ENCODE peak calls at places on chromosomes 2 and 18, in four cellular contexts. Z, U, K and R are unnamed samples.
A peak's percentile ranks its signal among the peaks of the same experiment; 100 is the strongest.

GRCh38 chr2:189252991-189253680 is 73.6 kb upstream of the COL5A2 start:
- DNase-seq in Z (no peak), U (no peak), K (no peak), R (peak; percentile 26)

GRCh38 chr2:55111570-55112228 is 61.4 kb upstream of the RTN4 start:
- DNase-seq in Z (peak; percentile 74), U (no peak), K (peak; percentile 51), R (peak; percentile 49)

GRCh38 chr2:140601801-140602200 is 1529.0 kb downstream of the LRP1B start:
- DNase-seq in Z (no peak), U (no peak), K (no peak), R (no peak)

GRCh38 chr18:57803119-57803969 is at the start of gene ATP8B1:
- DNase-seq in Z (peak; percentile 78), U (peak; percentile 95), K (peak; percentile 22), R (peak; percentile 86)

GRCh38 chr18:12038082-12038660 is 55.5 kb upstream of the ANKRD62 start:
- DNase-seq in Z (no peak), U (peak; percentile 74), K (no peak), R (no peak)

GRCh38 chr2:181430406-181431199 is 26.6 kb upstream of the ITGA4 start:
- DNase-seq in Z (no peak), U (no peak), K (no peak), R (peak; percentile 13)

GRCh38 chr2:239462671-239463506 is 62.1 kb upstream of the HDAC4 start:
- DNase-seq in Z (no peak), U (peak; percentile 20), K (no peak), R (no peak)

GRCh38 chr2:29014811-29015414 is 33.8 kb downstream of the TOGARAM2 start:
- DNase-seq in Z (no peak), U (no peak), K (no peak), R (no peak)

GRCh38 chr2:190501231-190501630 is 33.3 kb downstream of the NEMP2 start:
- DNase-seq in Z (no peak), U (no peak), K (no peak), R (no peak)

GRCh38 chr2:18926633-18927524 is 337.5 kb upstream of the NT5C1B start:
- DNase-seq in Z (no peak), U (no peak), K (no peak), R (no peak)

DNA sequence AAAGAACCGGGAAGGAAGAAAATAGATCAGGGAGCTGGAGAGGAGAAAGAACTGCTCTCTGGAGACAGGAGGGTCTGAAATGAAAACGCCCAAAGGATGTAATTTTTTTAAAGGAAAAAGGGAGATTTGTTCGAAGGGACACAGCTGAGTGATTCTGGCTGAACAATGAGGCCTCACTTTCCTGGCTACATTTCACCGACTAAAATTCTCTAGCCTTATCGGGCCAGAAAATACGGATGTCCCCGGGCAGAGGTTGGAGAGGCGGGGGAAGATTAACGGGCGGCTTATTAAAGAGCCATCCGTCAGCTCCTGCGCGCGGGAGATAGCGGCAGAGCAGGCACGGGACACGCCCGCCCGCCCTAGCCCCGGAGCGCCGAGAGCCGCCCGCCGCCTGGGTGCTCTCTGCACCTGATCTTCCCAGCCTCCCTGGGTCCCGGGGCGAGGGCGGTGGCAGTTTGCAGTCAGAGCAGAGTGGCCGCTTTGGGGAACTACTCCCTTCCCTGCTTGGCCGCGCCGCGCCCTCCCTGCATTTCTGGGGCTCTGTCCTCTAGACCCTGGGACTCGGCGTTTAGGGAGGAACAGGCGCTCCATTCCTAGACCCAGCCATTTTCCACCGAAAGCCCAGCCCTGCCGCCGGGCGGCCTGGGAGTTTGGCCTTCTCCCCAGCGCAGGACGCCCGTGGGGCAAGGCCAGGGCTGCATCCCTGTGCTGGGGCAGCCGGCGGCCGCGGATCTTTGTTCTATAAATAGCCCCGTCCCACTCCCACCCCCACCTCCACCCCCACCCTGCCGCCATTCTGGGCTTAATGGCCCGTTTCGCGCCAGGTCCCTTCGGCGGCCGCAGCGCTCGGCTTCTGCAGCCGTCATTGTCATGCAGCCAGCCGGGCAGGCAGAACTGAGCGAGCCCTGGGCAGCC is 6.5 kb downstream of the GAD1 start:
- DNase-seq in Z (no peak), U (peak; percentile 77), K (peak; percentile 66), R (no peak)
- TF ChIP-seq EZH2 in Z (no peak), U (peak; percentile 40), K (no peak), R (peak; percentile 67)

DNA sequence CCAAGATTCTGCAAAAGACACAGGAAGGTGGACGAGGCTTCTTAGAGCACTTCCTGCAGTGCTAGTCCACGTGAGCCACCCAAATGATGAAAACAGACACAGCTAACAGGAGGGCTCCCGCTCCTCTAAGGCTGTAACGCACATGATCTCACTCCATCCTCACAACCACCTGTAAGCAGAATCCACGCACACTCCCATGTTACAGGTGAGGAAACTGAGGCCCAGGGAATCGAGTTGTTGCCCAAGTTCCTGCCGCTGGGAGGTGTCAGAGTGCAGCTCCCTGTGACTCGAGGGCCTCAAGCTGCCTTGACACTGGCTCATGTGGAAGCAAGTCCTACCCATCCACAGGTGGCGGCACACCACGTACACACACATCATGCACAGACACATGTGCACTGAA is 4.4 kb downstream of the DNMT3A start:
- DNase-seq in Z (no peak), U (no peak), K (no peak), R (no peak)
- TF ChIP-seq POLR2A in Z (no peak), U (no peak), K (no peak), R (no peak)

DNA sequence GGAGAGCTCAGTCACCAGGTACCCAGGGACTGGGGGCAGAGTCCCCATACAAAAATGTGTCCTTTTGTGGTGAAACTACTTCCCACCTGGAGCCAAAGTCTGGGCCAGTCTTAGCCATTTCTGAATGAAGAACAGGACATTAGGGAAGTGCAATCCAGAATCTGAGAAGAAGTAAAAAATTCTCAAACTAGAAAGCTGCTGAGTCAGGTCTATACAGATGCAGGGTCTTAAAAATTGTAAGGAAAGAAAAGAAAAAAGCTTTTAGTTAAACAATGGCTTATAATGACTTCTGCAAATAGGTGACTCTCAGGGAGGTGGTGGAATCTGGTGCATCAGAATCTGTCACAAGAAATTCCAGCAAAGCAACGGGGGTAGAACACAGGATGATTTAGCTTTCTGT is 13.5 kb downstream of the ZBTB7C start:
- DNase-seq in Z (no peak), U (no peak), K (no peak), R (no peak)
- H3K9ac ChIP-seq in Z (no peak overlapping the region), U (no peak overlapping the region), K (no peak overlapping the region), R (no peak overlapping the region)

DNA sequence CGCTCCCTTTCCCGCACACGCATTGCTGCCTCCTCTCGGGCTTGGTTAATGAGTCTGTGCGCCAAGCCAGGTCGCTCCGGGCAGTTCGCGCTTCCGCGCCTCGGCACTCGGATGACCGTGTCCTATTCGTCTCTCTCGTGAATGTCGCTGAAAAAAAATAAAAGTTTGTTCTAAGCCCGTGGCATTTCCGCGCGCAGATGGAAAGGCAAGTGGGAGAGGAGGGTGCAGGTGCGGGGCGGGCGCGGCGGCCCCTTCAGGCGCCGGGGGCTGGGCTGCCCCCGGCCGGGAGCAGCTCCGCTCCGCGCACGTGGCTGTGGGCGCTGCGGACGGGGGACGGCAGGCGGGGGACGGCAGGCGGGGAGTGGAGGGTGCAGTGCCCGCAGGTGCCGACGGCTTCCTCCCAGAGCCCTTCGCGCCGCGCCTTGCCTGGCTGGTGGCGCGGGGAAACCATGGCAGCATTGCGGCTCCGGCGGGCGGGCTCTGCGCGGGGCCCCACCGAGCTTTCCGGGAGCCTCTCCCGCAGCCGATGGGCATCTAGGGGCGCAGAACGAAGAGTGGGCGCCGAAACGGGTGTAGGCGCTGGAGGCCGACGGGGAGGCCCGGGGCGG is 159.6 kb upstream of the SIX2 start:
- DNase-seq in Z (no peak), U (peak; percentile 69), K (no peak), R (peak; percentile 36)
- TF ChIP-seq EZH2 in Z (no peak), U (peak; percentile 85), K (no peak), R (no peak)

GRCh38 chr2:164840930-164841718 is 499 bp downstream of the COBLL1 start:
- DNase-seq in Z (peak; percentile 46), U (peak; percentile 79), K (peak; percentile 15), R (peak; percentile 83)
- TF ChIP-seq POLR2A in Z (peak; percentile 30), U (peak; percentile 31), K (no peak), R (no peak)

DNA sequence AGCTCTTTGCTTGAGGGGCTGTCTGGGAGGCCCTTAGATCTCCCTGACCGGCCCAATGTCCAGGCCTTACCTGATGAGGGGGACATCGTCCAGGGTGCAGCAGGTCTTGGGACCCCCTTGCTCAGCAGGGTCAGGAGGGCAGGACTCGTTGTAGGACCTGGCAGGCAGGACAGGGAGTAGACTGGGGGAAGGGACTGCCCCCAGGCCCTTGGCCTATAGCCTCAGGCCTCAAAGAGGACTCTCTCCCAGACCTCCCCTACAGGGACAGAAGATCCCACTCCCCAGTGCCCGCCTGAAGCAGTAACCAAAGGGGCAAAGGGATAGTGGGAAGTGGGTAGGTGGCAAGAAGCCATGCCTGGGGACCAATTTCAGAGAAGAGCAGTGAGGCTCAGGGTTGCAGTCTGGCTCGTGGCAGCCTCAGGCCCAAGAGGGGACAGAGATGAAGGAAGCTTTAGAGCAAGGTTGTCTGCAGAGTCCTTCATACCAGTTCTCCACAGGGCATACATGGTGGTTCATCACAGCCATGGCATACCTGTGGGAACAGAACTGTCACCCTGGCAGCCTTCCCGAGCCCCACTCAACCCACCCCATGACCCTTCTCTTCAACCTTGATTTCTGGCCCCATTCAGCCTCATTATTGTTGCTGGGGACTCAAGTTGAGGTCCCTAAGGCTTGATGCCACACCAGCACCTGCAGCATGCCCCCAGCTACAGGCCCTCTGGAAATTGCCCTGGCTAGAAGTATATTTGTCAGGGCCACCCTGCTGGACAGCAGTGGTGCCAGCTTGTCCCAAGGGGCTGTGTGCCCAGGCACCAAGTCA is 1.3 kb downstream of the TMEM150A start:
- DNase-seq in Z (no peak), U (no peak), K (no peak), R (no peak)
- H3K9ac ChIP-seq in Z (peak overlapping the region; percentile 63), U (no peak overlapping the region), K (peak overlapping the region; percentile 96), R (no peak overlapping the region)

GRCh38 chr2:176105078-176105726 is 1.9 kb upstream of the HOXD11 start:
- DNase-seq in Z (no peak), U (peak; percentile 67), K (no peak), R (no peak)
- TF ChIP-seq EZH2 in Z (no peak), U (peak; percentile 78), K (no peak), R (no peak)

DNA sequence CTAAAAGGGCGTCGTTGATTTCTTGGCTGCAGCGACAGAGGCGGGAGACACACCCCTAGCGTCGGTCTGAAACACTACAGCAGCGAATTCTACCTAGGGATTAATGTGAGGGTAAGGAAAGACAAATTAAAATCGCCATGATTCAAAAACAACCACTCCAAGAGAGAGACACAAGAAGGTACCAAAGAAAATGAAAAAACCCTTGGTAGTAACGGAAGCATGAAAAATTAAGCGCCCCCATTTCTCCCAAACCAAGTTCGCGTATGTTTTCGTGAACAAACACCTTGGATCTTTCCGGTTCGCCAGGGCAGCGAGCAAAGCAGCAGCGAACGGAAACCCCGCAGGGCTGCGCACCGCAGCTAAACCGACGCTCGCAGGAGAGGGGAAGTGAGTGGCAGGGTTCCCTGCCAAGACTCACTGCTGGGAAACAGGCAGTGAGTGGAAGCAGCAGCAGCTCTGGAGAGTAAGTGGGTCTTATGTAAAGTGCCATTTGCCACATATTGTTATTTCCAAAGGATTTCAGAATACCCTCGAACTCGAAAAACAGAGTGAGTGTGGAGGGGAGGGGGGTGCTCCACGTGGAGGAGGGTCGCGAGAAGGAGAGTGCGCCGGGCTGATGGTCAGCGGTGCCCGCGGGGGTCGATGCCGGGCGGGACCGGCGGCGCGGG is 1.0 kb downstream of the PPP3R1 start:
- DNase-seq in Z (peak; percentile 51), U (peak; percentile 65), K (peak; percentile 61), R (peak; percentile 85)
- TF ChIP-seq POLR2A in Z (no peak), U (no peak), K (peak; percentile 53), R (no peak)